ENCODE peak calls at places on chromosomes 1 and 21, in seven cellular contexts. D, I, M, O, A, F and R are unnamed samples.
A peak's percentile ranks its signal among the peaks of the same experiment; 100 is the strongest.

GRCh38 chr1:202037706-202038296 is 27.4 kb downstream of the ELF3 start:
- DNase-seq in D (no peak), I (no peak), M (no peak), O (no peak), A (no peak), F (no peak), R (no peak)

GRCh38 chr21:34892196-34892595 is 156.9 kb downstream of the RUNX1 start:
- DNase-seq in D (no peak), I (no peak), M (peak; percentile 21), O (peak; percentile 54), A (no peak), F (no peak), R (no peak)

GRCh38 chr1:9108056-9108665 is 20.7 kb downstream of the GPR157 start:
- DNase-seq in D (no peak), I (no peak), M (no peak), O (no peak), A (no peak), F (no peak), R (no peak)

GRCh38 chr1:86137458-86137857 is 19.1 kb downstream of the COL24A1 start:
- DNase-seq in D (no peak), I (no peak), M (no peak), O (peak; percentile 90), A (no peak), F (no peak), R (no peak)

GRCh38 chr1:157540160-157540748 is 12.1 kb downstream of the FCRL5 start:
- DNase-seq in D (no peak), I (no peak), M (no peak), O (no peak), A (no peak), F (no peak), R (no peak)

GRCh38 chr1:241518447-241519307 is 878 bp downstream of the FH start:
- DNase-seq in D (peak; percentile 32), I (no peak), M (peak; percentile 48), O (peak; percentile 27), A (no peak), F (no peak), R (no peak)

GRCh38 chr1:61448017-61448383 is 276.9 kb downstream of the TM2D1 start:
- DNase-seq in D (no peak), I (no peak), M (no peak), O (no peak), A (no peak), F (no peak), R (no peak)

GRCh38 chr1:82686774-82687173 is 886.0 kb downstream of the ADGRL2 start:
- DNase-seq in D (no peak), I (no peak), M (no peak), O (no peak), A (no peak), F (no peak), R (no peak)

GRCh38 chr1:202144510-202145324 is at the start of gene ARL8A:
- DNase-seq in D (peak; percentile 60), I (peak; percentile 72), M (peak; percentile 67), O (no peak), A (no peak), F (peak; percentile 72), R (peak; percentile 62)

GRCh38 chr1:50105430-50105829 is 3.3 kb upstream of the ELAVL4 start:
- DNase-seq in D (no peak), I (no peak), M (no peak), O (no peak), A (no peak), F (no peak), R (no peak)

GRCh38 chr1:8232036-8232757 is 85.7 kb upstream of the SLC45A1 start:
- DNase-seq in D (no peak), I (no peak), M (no peak), O (no peak), A (no peak), F (no peak), R (no peak)

GRCh38 chr1:82697965-82698364 is 897.2 kb downstream of the ADGRL2 start:
- DNase-seq in D (no peak), I (no peak), M (no peak), O (no peak), A (no peak), F (no peak), R (no peak)

GRCh38 chr1:6495041-6495441 is 3.6 kb upstream of the PLEKHG5 start:
- DNase-seq in D (no peak), I (no peak), M (no peak), O (no peak), A (no peak), F (no peak), R (no peak)

GRCh38 chr1:119097380-119097779 is 43.1 kb downstream of the WARS2 start:
- DNase-seq in D (no peak), I (no peak), M (no peak), O (peak; percentile 55), A (no peak), F (no peak), R (no peak)

GRCh38 chr1:5343256-5344020 is 648.8 kb downstream of the NPHP4 start:
- DNase-seq in D (no peak), I (no peak), M (no peak), O (no peak), A (no peak), F (no peak), R (no peak)

GRCh38 chr1:177780096-177780700 is 189.7 kb downstream of the SEC16B start:
- DNase-seq in D (no peak), I (no peak), M (no peak), O (peak; percentile 78), A (peak; percentile 47), F (no peak), R (no peak)

GRCh38 chr1:73310797-73311381 is 887.1 kb downstream of the LRRIQ3 start:
- DNase-seq in D (no peak), I (no peak), M (no peak), O (no peak), A (no peak), F (no peak), R (no peak)

GRCh38 chr1:40894455-40894854 is 32.3 kb upstream of the CITED4 start:
- DNase-seq in D (no peak), I (no peak), M (no peak), O (no peak), A (no peak), F (no peak), R (no peak)

GRCh38 chr1:48198970-48199369 is 23.5 kb upstream of the SLC5A9 start:
- DNase-seq in D (no peak), I (no peak), M (no peak), O (no peak), A (no peak), F (no peak), R (no peak)

GRCh38 chr1:181112071-181112929 is 23.8 kb downstream of the IER5 start:
- DNase-seq in D (no peak), I (peak; percentile 82), M (no peak), O (peak; percentile 100), A (no peak), F (peak; percentile 94), R (no peak)

GRCh38 chr1:17084787-17085186 is 31.0 kb upstream of the SDHB start:
- DNase-seq in D (no peak), I (no peak), M (no peak), O (no peak), A (no peak), F (no peak), R (no peak)

GRCh38 chr1:199113265-199113869 is 474.5 kb downstream of the PTPRC start:
- DNase-seq in D (peak; percentile 54), I (no peak), M (peak; percentile 82), O (peak; percentile 86), A (peak; percentile 43), F (no peak), R (peak; percentile 52)

GRCh38 chr1:229070168-229070567 is 200.7 kb upstream of the RAB4A start:
- DNase-seq in D (no peak), I (no peak), M (no peak), O (peak; percentile 76), A (no peak), F (peak; percentile 80), R (no peak)

GRCh38 chr1:211133841-211134669 is at the start of gene KCNH1:
- DNase-seq in D (peak; percentile 73), I (peak; percentile 40), M (peak; percentile 60), O (peak; percentile 61), A (peak; percentile 70), F (peak; percentile 69), R (peak; percentile 79)

GRCh38 chr1:199273837-199274379 is 635.1 kb downstream of the PTPRC start:
- DNase-seq in D (no peak), I (no peak), M (no peak), O (peak; percentile 26), A (no peak), F (no peak), R (no peak)

DNA sequence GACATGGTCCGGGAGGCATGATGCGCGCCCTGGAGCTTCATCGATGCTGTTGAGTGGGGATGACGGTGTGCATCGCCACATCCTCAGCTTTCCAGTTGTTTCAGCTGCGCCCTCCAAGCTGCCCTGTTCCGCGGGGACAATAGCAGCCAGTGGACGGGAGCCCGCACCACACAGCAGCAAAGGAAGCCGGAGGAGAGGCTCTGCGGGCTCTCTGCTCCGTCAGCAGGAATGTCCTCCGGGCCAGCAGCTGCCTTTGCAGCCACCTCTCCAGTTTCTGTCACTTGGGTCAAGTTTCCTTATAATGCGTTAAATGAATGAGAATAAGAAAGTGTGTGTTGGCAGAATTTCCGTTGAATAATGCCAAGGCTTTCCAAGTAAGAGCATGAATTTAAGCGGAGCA is 263.2 kb downstream of the KIF26B start:
- DNase-seq in D (no peak), I (no peak), M (no peak), O (no peak), A (no peak), F (no peak), R (no peak)
- H3K4me3 ChIP-seq in D (no peak overlapping the region), I (no peak overlapping the region), M (no peak overlapping the region), O (no peak overlapping the region), A (no peak overlapping the region), F (no peak overlapping the region), R (no peak overlapping the region)

GRCh38 chr1:112929979-112930378 is 26.0 kb downstream of the SLC16A1 start:
- DNase-seq in D (no peak), I (no peak), M (no peak), O (no peak), A (no peak), F (no peak), R (no peak)
- H3K27ac ChIP-seq in D (no peak overlapping the region), I (no peak overlapping the region), M (no peak overlapping the region), O (no peak overlapping the region), A (no peak overlapping the region), F (no peak overlapping the region), R (no peak overlapping the region)

DNA sequence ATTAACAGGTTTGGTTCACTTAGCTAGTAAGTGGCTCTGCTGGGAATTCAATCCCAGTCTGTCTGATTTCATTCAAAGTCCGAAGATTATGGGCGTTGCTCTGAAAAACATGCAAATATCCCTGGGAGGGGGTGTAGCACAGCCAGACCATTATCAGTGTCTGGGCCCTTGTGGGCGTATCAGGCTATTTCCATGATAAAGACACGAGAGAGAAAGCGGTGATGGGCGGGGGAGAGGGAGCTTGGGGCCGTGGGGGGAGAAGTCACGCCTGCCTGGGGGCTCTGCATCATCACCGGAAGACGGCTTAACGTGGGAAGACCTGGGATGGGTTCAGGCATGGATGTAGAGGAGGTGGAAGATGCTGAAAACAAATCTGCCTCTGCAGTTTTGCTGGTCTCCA is 25.8 kb downstream of the IL6R start:
- DNase-seq in D (no peak), I (no peak), M (no peak), O (no peak), A (no peak), F (no peak), R (no peak)
- H3K4me1 ChIP-seq in D (peaks cover 34% of the 10 kb centered on the region), I (peaks cover 8% of the 10 kb centered on the region), M (peaks cover 59% of the 10 kb centered on the region), O (peaks cover 32% of the 10 kb centered on the region), A (peaks cover 5% of the 10 kb centered on the region), F (no peaks in the 10 kb centered on the region), R (peaks cover 26% of the 10 kb centered on the region)

GRCh38 chr21:33668620-33669019 is 26.3 kb downstream of the ITSN1 start:
- DNase-seq in D (no peak), I (no peak), M (no peak), O (no peak), A (no peak), F (no peak), R (no peak)
- H3K4me3 ChIP-seq in D (no peak overlapping the region), I (no peak overlapping the region), M (no peak overlapping the region), O (no peak overlapping the region), A (no peak overlapping the region), F (no peak overlapping the region), R (no peak overlapping the region)

GRCh38 chr1:26556041-26556440 is 26.5 kb downstream of the RPS6KA1 start:
- DNase-seq in D (no peak), I (no peak), M (no peak), O (no peak), A (no peak), F (no peak), R (no peak)
- H3K27ac ChIP-seq in D (no peak overlapping the region), I (no peak overlapping the region), M (no peak overlapping the region), O (no peak overlapping the region), A (no peak overlapping the region), F (no peak overlapping the region), R (no peak overlapping the region)